ENCODE peak calls at places on chromosomes 12 and 14, in seven cellular contexts. I, C, L, S, F, T and Y are unnamed samples.

GRCh38 chr14:73245401-73246325 is 8.4 kb downstream of the PAPLN start:
- DNase-seq in S (no peak), C (no peak), T (peak), F (peak), L (peak), I (no peak), Y (peak)

GRCh38 chr12:5525783-5526367 is 94.0 kb downstream of the NTF3 start:
- DNase-seq in C (no peak), L (no peak), F (no peak), T (no peak), I (no peak), S (no peak), Y (no peak)

GRCh38 chr12:115233891-115234543 is 550.0 kb upstream of the TBX3 start:
- DNase-seq in S (no peak), L (no peak), C (no peak), T (no peak), F (no peak), I (no peak), Y (no peak)

GRCh38 chr12:131053567-131053966 is 99.9 kb downstream of the ADGRD1 start:
- DNase-seq in C (no peak), T (no peak), I (no peak), F (no peak), S (no peak), L (no peak), Y (no peak)

GRCh38 chr14:78530078-78530477 is 359.9 kb downstream of the NRXN3 start:
- DNase-seq in F (no peak), T (no peak), C (no peak), S (no peak), L (no peak), I (peak), Y (no peak)

GRCh38 chr14:83838221-83838620 is 1691.7 kb upstream of the FLRT2 start:
- DNase-seq in S (no peak), L (no peak), T (no peak), F (no peak), C (no peak), I (no peak), Y (no peak)

GRCh38 chr14:86714153-86714552 is 1184.2 kb downstream of the FLRT2 start:
- DNase-seq in T (no peak), I (no peak), L (no peak), C (no peak), S (no peak), F (no peak), Y (no peak)

GRCh38 chr12:28535216-28535615 is 345.0 kb downstream of the CCDC91 start:
- DNase-seq in S (no peak), F (no peak), I (peak), C (no peak), L (no peak), T (no peak), Y (no peak)

GRCh38 chr12:111777345-111778045 is 10.8 kb downstream of the ALDH2 start:
- DNase-seq in I (peak), S (no peak), T (peak), F (no peak), L (no peak), C (no peak), Y (no peak)

GRCh38 chr12:13980548-13981295 is 680 bp downstream of the GRIN2B start:
- DNase-seq in I (peak), S (no peak), T (peak), F (no peak), C (no peak), L (no peak), Y (no peak)

GRCh38 chr14:104203071-104203425 is 64.7 kb downstream of the KIF26A start:
- DNase-seq in C (no peak), I (no peak), T (no peak), L (no peak), S (peak), F (no peak), Y (no peak)

GRCh38 chr12:22410497-22410896 is 76.0 kb upstream of the ST8SIA1 start:
- DNase-seq in I (no peak), S (no peak), F (no peak), T (no peak), C (no peak), L (no peak), Y (no peak)

GRCh38 chr12:119204137-119204536 is 25.4 kb downstream of the HSPB8 start:
- DNase-seq in F (no peak), T (no peak), I (no peak), L (no peak), C (no peak), S (no peak), Y (no peak)

GRCh38 chr14:77107228-77107627 is 9.2 kb downstream of the CIPC start:
- DNase-seq in L (no peak), I (no peak), C (no peak), F (no peak), S (no peak), T (no peak), Y (no peak)

GRCh38 chr12:12924169-12924568 is 27.8 kb downstream of the GPRC5D start:
- DNase-seq in C (no peak), S (no peak), I (no peak), F (no peak), T (no peak), L (no peak), Y (no peak)

GRCh38 chr14:69069020-69069421 is 83.9 kb downstream of the DCAF5 start:
- DNase-seq in S (no peak), F (no peak), L (no peak), T (no peak), I (peak), C (no peak), Y (no peak)

GRCh38 chr14:31261859-31262739 is 54.5 kb upstream of the HECTD1 start:
- DNase-seq in F (no peak), S (no peak), L (no peak), C (peak), I (peak), T (no peak), Y (no peak)

GRCh38 chr14:53190938-53191337 is 37.8 kb upstream of the DDHD1 start:
- DNase-seq in L (peak), T (no peak), I (no peak), C (no peak), F (no peak), S (no peak), Y (peak)

GRCh38 chr14:68257969-68258368 is 438.4 kb downstream of the RAD51B start:
- DNase-seq in F (no peak), I (no peak), T (no peak), S (no peak), L (no peak), C (no peak), Y (no peak)